ENCODE peak calls at places on chromosomes 16 and 17, in four cellular contexts. S is mucosa of gallbladder, L is hippocampal formation, V is pancreas. Y is an unnamed sample.

GRCh38 chr17:14793237-14793636 is 471.9 kb downstream of the PMP22 start:
- DNase-seq in S (no peak), L (no peak), V (no peak), Y (no peak)

GRCh38 chr17:69704935-69705334 is 290.4 kb downstream of the MAP2K6 start:
- DNase-seq in S (no peak), L (no peak), V (no peak), Y (no peak)

GRCh38 chr16:72202014-72202413 is 30.1 kb upstream of the PMFBP1 start:
- DNase-seq in S (no peak), L (no peak), V (no peak), Y (no peak)

GRCh38 chr17:5541610-5542202 is 42.6 kb downstream of the NLRP1 start:
- DNase-seq in S (no peak), L (no peak), V (no peak), Y (no peak)

GRCh38 chr16:58063377-58064076 is 38.0 kb downstream of the MMP15 start:
- DNase-seq in S (no peak), L (no peak), V (no peak), Y (no peak)

GRCh38 chr17:81392909-81393654 is 2.2 kb upstream of the BAHCC1 start:
- DNase-seq in S (no peak), L (no peak), V (peak; percentile 86), Y (no peak)

GRCh38 chr16:74730049-74730683 is 29.5 kb upstream of the MLKL start:
- DNase-seq in S (peak; percentile 91), L (no peak), V (peak; percentile 73), Y (no peak)

GRCh38 chr17:41521574-41522261 is 3.0 kb upstream of the KRT15 start:
- DNase-seq in S (peak; percentile 77), L (no peak), V (peak; percentile 50), Y (no peak)

GRCh38 chr16:81738831-81739496 is 40.1 kb upstream of the PLCG2 start:
- DNase-seq in S (peak; percentile 48), L (no peak), V (no peak), Y (peak; percentile 9)

GRCh38 chr17:28912281-28912937 is 9.5 kb upstream of the DHRS13 start:
- DNase-seq in S (no peak), L (no peak), V (no peak), Y (peak; percentile 16)

GRCh38 chr17:49577978-49578893 is 2.6 kb downstream of the NXPH3 start:
- DNase-seq in S (no peak), L (no peak), V (no peak), Y (no peak)

GRCh38 chr16:71899171-71899570 is 3.8 kb downstream of the IST1 start:
- DNase-seq in S (no peak), L (no peak), V (no peak), Y (no peak)

GRCh38 chr17:29546085-29546484 is 20.8 kb downstream of the ABHD15 start:
- DNase-seq in S (no peak), L (no peak), V (no peak), Y (no peak)

GRCh38 chr16:2912330-2913199 is 834 bp downstream of the FLYWCH1 start:
- DNase-seq in S (peak; percentile 39), L (peak; percentile 24), V (peak; percentile 75), Y (peak; percentile 23)

Y was measured in midbrain.